ENCODE peak calls at places on chromosomes 5 and 9, in five cellular contexts. V is tibial nerve; S is stimulated activated naive CD8-positive, alpha-beta T cell treated with anti-CD3 and anti-CD28 coated beads, Interleukin-15, amount 100 ng/mL, for 72 hours; Z is D341Med; U is AG08396. A is an unnamed sample.

GRCh38 chr5:101429241-101429640 is 526.2 kb upstream of the ST8SIA4 start:
- DNase-seq in Z (no peak), V (no peak), U (peak), S (no peak), A (no peak)

GRCh38 chr5:180516440-180516839 is 22.3 kb downstream of the CNOT6 start:
- DNase-seq in U (no peak), S (no peak), Z (no peak), V (no peak), A (no peak)

GRCh38 chr5:109163336-109163735 is 246.4 kb downstream of the PJA2 start:
- DNase-seq in Z (no peak), S (no peak), U (no peak), V (no peak), A (no peak)

GRCh38 chr9:128128836-128129590 is 1.5 kb upstream of the PTGES2 start:
- DNase-seq in S (no peak), V (no peak), Z (no peak), U (no peak), A (no peak)

GRCh38 chr5:179224741-179225140 is 120.5 kb downstream of the ADAMTS2 start:
- DNase-seq in V (no peak), S (no peak), U (no peak), Z (no peak), A (no peak)

GRCh38 chr9:71681104-71681707 is 87.1 kb downstream of the CEMIP2 start:
- DNase-seq in Z (no peak), U (no peak), S (no peak), V (no peak), A (no peak)

GRCh38 chr5:93296338-93296737 is 284.7 kb downstream of the NR2F1-AS1 start:
- DNase-seq in Z (no peak), U (no peak), S (no peak), V (no peak), A (no peak)

GRCh38 chr9:127128341-127129072 is 6.1 kb upstream of the ANGPTL2 start:
- DNase-seq in Z (no peak), V (no peak), S (no peak), U (peak), A (no peak)

GRCh38 chr5:139394123-139394653 is 716 bp downstream of the PROB1 start:
- DNase-seq in Z (no peak), U (peak), V (no peak), S (peak), A (no peak)

GRCh38 chr9:73647560-73647959 is 495.9 kb downstream of the ANXA1 start:
- DNase-seq in V (no peak), S (no peak), Z (no peak), U (no peak), A (no peak)

GRCh38 chr9:34558341-34558740 is 31.2 kb downstream of the CNTFR start:
- DNase-seq in S (no peak), U (no peak), Z (no peak), V (no peak), A (no peak)

GRCh38 chr9:34719021-34719768 is 9.3 kb upstream of the CCL21 start:
- DNase-seq in U (no peak), Z (no peak), V (no peak), S (no peak), A (no peak)

GRCh38 chr9:125994066-125994943 is 247.1 kb downstream of the PBX3 start:
- DNase-seq in V (no peak), U (no peak), S (no peak), Z (no peak), A (no peak)